ENCODE peak calls at places on chromosomes 11 and 22, in four cellular contexts. One of them, this sample, is unnamed.

GRCh38 chr22:22721681-22722309 is 77.4 kb downstream of the GGTLC2 start:
- DNase-seq in astrocyte of the cerebellum: no peak
- DNase-seq in hypothalamus: no peak
- DNase-seq in HT-29: no peak
- DNase-seq in this sample: peak; percentile 72

GRCh38 chr11:19519912-19520641 is 192.6 kb upstream of the NAV2 start:
- DNase-seq in astrocyte of the cerebellum: peak; percentile 22
- DNase-seq in hypothalamus: peak; percentile 10
- DNase-seq in HT-29: no peak
- DNase-seq in this sample: no peak

GRCh38 chr22:35219012-35219411 is 38.3 kb upstream of the HMGXB4 start:
- DNase-seq in astrocyte of the cerebellum: no peak
- DNase-seq in hypothalamus: no peak
- DNase-seq in HT-29: no peak
- DNase-seq in this sample: no peak

GRCh38 chr11:73200256-73200655 is 17.8 kb upstream of the P2RY2 start:
- DNase-seq in astrocyte of the cerebellum: no peak
- DNase-seq in hypothalamus: no peak
- DNase-seq in HT-29: peak; percentile 56
- DNase-seq in this sample: no peak

GRCh38 chr22:49620666-49621065 is 207.0 kb downstream of the BRD1 start:
- DNase-seq in astrocyte of the cerebellum: no peak
- DNase-seq in hypothalamus: no peak
- DNase-seq in HT-29: no peak
- DNase-seq in this sample: no peak

GRCh38 chr22:27269751-27270586 is 531.6 kb downstream of the MN1 start:
- DNase-seq in astrocyte of the cerebellum: no peak
- DNase-seq in hypothalamus: no peak
- DNase-seq in HT-29: no peak
- DNase-seq in this sample: no peak

GRCh38 chr11:67286621-67287333 is 2.3 kb upstream of the ANKRD13D start:
- DNase-seq in astrocyte of the cerebellum: no peak
- DNase-seq in hypothalamus: no peak
- DNase-seq in HT-29: peak; percentile 22
- DNase-seq in this sample: peak; percentile 61

GRCh38 chr11:72773291-72773690 is 20.6 kb downstream of the STARD10 start:
- DNase-seq in astrocyte of the cerebellum: peak; percentile 71
- DNase-seq in hypothalamus: peak; percentile 35
- DNase-seq in HT-29: no peak
- DNase-seq in this sample: no peak

GRCh38 chr11:19577849-19578619 is 134.6 kb upstream of the NAV2 start:
- DNase-seq in astrocyte of the cerebellum: peak; percentile 51
- DNase-seq in hypothalamus: peak; percentile 46
- DNase-seq in HT-29: no peak
- DNase-seq in this sample: no peak

GRCh38 chr22:28023774-28024173 is 104.7 kb upstream of the PITPNB start:
- DNase-seq in astrocyte of the cerebellum: no peak
- DNase-seq in hypothalamus: no peak
- DNase-seq in HT-29: no peak
- DNase-seq in this sample: no peak

GRCh38 chr11:18001191-18001590 is 11.7 kb downstream of the SERGEF start:
- DNase-seq in astrocyte of the cerebellum: no peak
- DNase-seq in hypothalamus: no peak
- DNase-seq in HT-29: no peak
- DNase-seq in this sample: no peak